ENCODE peak calls at places on chromosomes 12 and 14, in six cellular contexts. One of them, this sample, is unnamed.
A peak's percentile ranks its signal among the peaks of the same experiment; 100 is the strongest.

GRCh38 chr12:92971869-92972524 is 42.9 kb upstream of the EEA1 start:
- DNase-seq in Peyer's patch: no peak
- DNase-seq in thyroid gland: peak; percentile 61
- DNase-seq in heart left ventricle: no peak
- DNase-seq in uterus: no peak
- DNase-seq in lower leg skin: no peak
- DNase-seq in this sample: no peak

GRCh38 chr14:84826349-84826748 is 703.6 kb upstream of the FLRT2 start:
- DNase-seq in Peyer's patch: no peak
- DNase-seq in thyroid gland: no peak
- DNase-seq in heart left ventricle: no peak
- DNase-seq in uterus: no peak
- DNase-seq in lower leg skin: no peak
- DNase-seq in this sample: no peak

GRCh38 chr14:51677276-51677675 is 25.6 kb downstream of the FRMD6 start:
- DNase-seq in Peyer's patch: no peak
- DNase-seq in thyroid gland: no peak
- DNase-seq in heart left ventricle: no peak
- DNase-seq in uterus: no peak
- DNase-seq in lower leg skin: no peak
- DNase-seq in this sample: no peak

GRCh38 chr14:85010186-85010585 is 519.8 kb upstream of the FLRT2 start:
- DNase-seq in Peyer's patch: no peak
- DNase-seq in thyroid gland: no peak
- DNase-seq in heart left ventricle: no peak
- DNase-seq in uterus: no peak
- DNase-seq in lower leg skin: no peak
- DNase-seq in this sample: no peak

GRCh38 chr12:14988035-14988434 is 15.2 kb downstream of the PDE6H start:
- DNase-seq in Peyer's patch: no peak
- DNase-seq in thyroid gland: no peak
- DNase-seq in heart left ventricle: no peak
- DNase-seq in uterus: no peak
- DNase-seq in lower leg skin: no peak
- DNase-seq in this sample: no peak

GRCh38 chr12:12282761-12283160 is 15.9 kb upstream of the LRP6 start:
- DNase-seq in Peyer's patch: no peak
- DNase-seq in thyroid gland: no peak
- DNase-seq in heart left ventricle: no peak
- DNase-seq in uterus: no peak
- DNase-seq in lower leg skin: no peak
- DNase-seq in this sample: no peak

GRCh38 chr14:33103966-33104365 is 165.3 kb downstream of the NPAS3 start:
- DNase-seq in Peyer's patch: no peak
- DNase-seq in thyroid gland: no peak
- DNase-seq in heart left ventricle: no peak
- DNase-seq in uterus: no peak
- DNase-seq in lower leg skin: no peak
- DNase-seq in this sample: no peak

GRCh38 chr14:77458249-77458950 is 507 bp downstream of the AHSA1 start:
- DNase-seq in Peyer's patch: peak; percentile 44
- DNase-seq in thyroid gland: peak; percentile 10
- DNase-seq in heart left ventricle: peak; percentile 53
- DNase-seq in uterus: no peak
- DNase-seq in lower leg skin: no peak
- DNase-seq in this sample: no peak

GRCh38 chr12:26134540-26134939 is 9.7 kb upstream of the BHLHE41 start:
- DNase-seq in Peyer's patch: no peak
- DNase-seq in thyroid gland: no peak
- DNase-seq in heart left ventricle: no peak
- DNase-seq in uterus: no peak
- DNase-seq in lower leg skin: no peak
- DNase-seq in this sample: no peak

GRCh38 chr14:28987516-28987915 is 220.9 kb downstream of the FOXG1 start:
- DNase-seq in Peyer's patch: no peak
- DNase-seq in thyroid gland: no peak
- DNase-seq in heart left ventricle: no peak
- DNase-seq in uterus: no peak
- DNase-seq in lower leg skin: no peak
- DNase-seq in this sample: no peak

GRCh38 chr14:61836184-61836583 is 74.0 kb downstream of the SNAPC1 start:
- DNase-seq in Peyer's patch: no peak
- DNase-seq in thyroid gland: no peak
- DNase-seq in heart left ventricle: no peak
- DNase-seq in uterus: no peak
- DNase-seq in lower leg skin: no peak
- DNase-seq in this sample: no peak

GRCh38 chr14:104973215-104974145 is 4.7 kb downstream of the AHNAK2 start:
- DNase-seq in Peyer's patch: no peak
- DNase-seq in thyroid gland: peak; percentile 86
- DNase-seq in heart left ventricle: peak; percentile 69
- DNase-seq in uterus: peak; percentile 90
- DNase-seq in lower leg skin: peak; percentile 90
- DNase-seq in this sample: peak; percentile 85

GRCh38 chr12:62917939-62918338 is 17.0 kb downstream of the PPM1H start:
- DNase-seq in Peyer's patch: no peak
- DNase-seq in thyroid gland: no peak
- DNase-seq in heart left ventricle: no peak
- DNase-seq in uterus: no peak
- DNase-seq in lower leg skin: no peak
- DNase-seq in this sample: no peak

GRCh38 chr12:64392221-64392620 is 1.7 kb upstream of the C12orf56 start:
- DNase-seq in Peyer's patch: no peak
- DNase-seq in thyroid gland: no peak
- DNase-seq in heart left ventricle: no peak
- DNase-seq in uterus: no peak
- DNase-seq in lower leg skin: no peak
- DNase-seq in this sample: no peak

GRCh38 chr14:46405095-46405494 is 246.5 kb downstream of the RPL10L start:
- DNase-seq in Peyer's patch: no peak
- DNase-seq in thyroid gland: no peak
- DNase-seq in heart left ventricle: no peak
- DNase-seq in uterus: no peak
- DNase-seq in lower leg skin: no peak
- DNase-seq in this sample: no peak

GRCh38 chr14:46885566-46885965 is 234.0 kb upstream of the RPL10L start:
- DNase-seq in Peyer's patch: no peak
- DNase-seq in thyroid gland: no peak
- DNase-seq in heart left ventricle: no peak
- DNase-seq in uterus: no peak
- DNase-seq in lower leg skin: no peak
- DNase-seq in this sample: no peak

GRCh38 chr14:100392266-100392850 is 69.2 kb downstream of the SLC25A47 start:
- DNase-seq in Peyer's patch: no peak
- DNase-seq in thyroid gland: no peak
- DNase-seq in heart left ventricle: no peak
- DNase-seq in uterus: no peak
- DNase-seq in lower leg skin: no peak
- DNase-seq in this sample: no peak

GRCh38 chr12:66297080-66297479 is 5.2 kb upstream of the HELB start:
- DNase-seq in Peyer's patch: no peak
- DNase-seq in thyroid gland: no peak
- DNase-seq in heart left ventricle: no peak
- DNase-seq in uterus: no peak
- DNase-seq in lower leg skin: no peak
- DNase-seq in this sample: no peak

GRCh38 chr12:66297923-66298322 is 4.4 kb upstream of the HELB start:
- DNase-seq in Peyer's patch: no peak
- DNase-seq in thyroid gland: no peak
- DNase-seq in heart left ventricle: no peak
- DNase-seq in uterus: no peak
- DNase-seq in lower leg skin: no peak
- DNase-seq in this sample: no peak

GRCh38 chr12:66302827-66303169 is 505 bp downstream of the HELB start:
- DNase-seq in Peyer's patch: no peak
- DNase-seq in thyroid gland: no peak
- DNase-seq in heart left ventricle: no peak
- DNase-seq in uterus: no peak
- DNase-seq in lower leg skin: no peak
- DNase-seq in this sample: no peak

GRCh38 chr12:66304296-66304915 is 2.1 kb downstream of the HELB start:
- DNase-seq in Peyer's patch: no peak
- DNase-seq in thyroid gland: no peak
- DNase-seq in heart left ventricle: no peak
- DNase-seq in uterus: no peak
- DNase-seq in lower leg skin: no peak
- DNase-seq in this sample: no peak

GRCh38 chr12:66301944-66302826 is at the start of gene HELB:
- DNase-seq in Peyer's patch: peak; percentile 100
- DNase-seq in thyroid gland: peak; percentile 98
- DNase-seq in heart left ventricle: peak; percentile 99
- DNase-seq in uterus: peak; percentile 97
- DNase-seq in lower leg skin: peak; percentile 97
- DNase-seq in this sample: peak; percentile 99
- TF ChIP-seq POLR2A in Peyer's patch: peak; percentile 71
- TF ChIP-seq POLR2A in thyroid gland: no peak
- TF ChIP-seq POLR2A in heart left ventricle: peak; percentile 40
- TF ChIP-seq POLR2A in uterus: peak; percentile 51
- TF ChIP-seq POLR2A in lower leg skin: no peak
- TF ChIP-seq POLR2A in this sample: no peak

DNA sequence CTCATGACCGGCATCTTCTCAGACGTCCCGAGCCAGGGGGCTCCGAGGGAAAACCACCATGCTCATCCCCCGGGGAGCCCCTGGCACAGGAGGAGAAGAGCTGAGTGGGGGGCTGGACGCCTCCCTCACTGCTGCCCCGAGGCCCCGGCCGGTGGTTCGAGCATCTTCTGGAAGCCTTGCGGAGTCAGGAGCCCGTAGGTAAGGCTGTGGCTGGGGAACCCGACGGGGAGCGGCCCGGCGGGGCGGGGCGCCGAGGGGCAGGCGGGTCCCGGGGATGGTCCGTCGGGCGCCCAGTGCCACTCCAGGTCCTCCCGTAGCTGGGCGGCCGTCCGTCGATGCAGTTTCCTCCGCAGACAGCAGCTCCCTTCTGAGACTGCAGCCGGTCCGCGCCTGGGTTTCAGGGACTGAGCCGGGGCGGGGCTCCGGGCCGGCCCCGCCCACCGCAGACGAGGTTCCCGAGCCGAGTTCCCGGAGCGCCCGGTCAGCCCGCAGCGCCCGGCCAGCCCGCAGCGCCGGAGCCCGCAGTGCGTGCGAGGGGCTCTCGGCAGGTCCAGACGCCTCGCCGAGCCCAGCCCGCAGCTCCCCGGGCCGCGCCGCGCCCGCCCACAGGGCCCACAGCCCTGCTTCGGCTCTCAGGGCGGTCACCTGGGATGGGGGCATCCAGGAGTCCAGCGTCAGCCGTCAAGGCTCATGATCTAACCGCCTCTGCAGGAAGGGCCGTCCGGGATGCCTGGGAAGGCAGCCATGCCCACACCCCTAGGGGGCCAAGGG is at the start of gene PGF:
- DNase-seq in Peyer's patch: peak; percentile 53
- DNase-seq in thyroid gland: peak; percentile 85
- DNase-seq in heart left ventricle: peak; percentile 76
- DNase-seq in uterus: peak; percentile 78
- DNase-seq in lower leg skin: no peak
- DNase-seq in this sample: peak; percentile 73
- TF ChIP-seq POLR2A in Peyer's patch: peak; percentile 54
- TF ChIP-seq POLR2A in thyroid gland: peak; percentile 72
- TF ChIP-seq POLR2A in heart left ventricle: peak; percentile 94
- TF ChIP-seq POLR2A in uterus: peak; percentile 68
- TF ChIP-seq POLR2A in lower leg skin: no peak
- TF ChIP-seq POLR2A in this sample: no peak

GRCh38 chr12:6461401-6462233 is 8.9 kb downstream of the VAMP1 start:
- DNase-seq in Peyer's patch: peak; percentile 97
- DNase-seq in thyroid gland: peak; percentile 20
- DNase-seq in heart left ventricle: peak; percentile 68
- DNase-seq in uterus: no peak
- DNase-seq in lower leg skin: peak; percentile 49
- DNase-seq in this sample: no peak
- TF ChIP-seq POLR2A in Peyer's patch: no peak
- TF ChIP-seq POLR2A in thyroid gland: no peak
- TF ChIP-seq POLR2A in heart left ventricle: no peak
- TF ChIP-seq POLR2A in uterus: no peak
- TF ChIP-seq POLR2A in lower leg skin: no peak
- TF ChIP-seq POLR2A in this sample: no peak

GRCh38 chr14:21070083-21070609 is at the start of gene ARHGEF40:
- DNase-seq in Peyer's patch: peak; percentile 34
- DNase-seq in thyroid gland: peak; percentile 71
- DNase-seq in heart left ventricle: peak; percentile 84
- DNase-seq in uterus: peak; percentile 75
- DNase-seq in lower leg skin: no peak
- DNase-seq in this sample: no peak

GRCh38 chr14:21072781-21073339 is 2.8 kb downstream of the ARHGEF40 start:
- DNase-seq in Peyer's patch: no peak
- DNase-seq in thyroid gland: peak; percentile 24
- DNase-seq in heart left ventricle: no peak
- DNase-seq in uterus: no peak
- DNase-seq in lower leg skin: no peak
- DNase-seq in this sample: peak; percentile 31

GRCh38 chr14:21072102-21072501 is 2.0 kb downstream of the ARHGEF40 start:
- DNase-seq in Peyer's patch: no peak
- DNase-seq in thyroid gland: no peak
- DNase-seq in heart left ventricle: no peak
- DNase-seq in uterus: no peak
- DNase-seq in lower leg skin: peak; percentile 54
- DNase-seq in this sample: no peak

GRCh38 chr14:21070610-21071224 is 613 bp downstream of the ARHGEF40 start:
- DNase-seq in Peyer's patch: peak; percentile 39
- DNase-seq in thyroid gland: peak; percentile 57
- DNase-seq in heart left ventricle: peak; percentile 72
- DNase-seq in uterus: peak; percentile 64
- DNase-seq in lower leg skin: no peak
- DNase-seq in this sample: peak; percentile 74

DNA sequence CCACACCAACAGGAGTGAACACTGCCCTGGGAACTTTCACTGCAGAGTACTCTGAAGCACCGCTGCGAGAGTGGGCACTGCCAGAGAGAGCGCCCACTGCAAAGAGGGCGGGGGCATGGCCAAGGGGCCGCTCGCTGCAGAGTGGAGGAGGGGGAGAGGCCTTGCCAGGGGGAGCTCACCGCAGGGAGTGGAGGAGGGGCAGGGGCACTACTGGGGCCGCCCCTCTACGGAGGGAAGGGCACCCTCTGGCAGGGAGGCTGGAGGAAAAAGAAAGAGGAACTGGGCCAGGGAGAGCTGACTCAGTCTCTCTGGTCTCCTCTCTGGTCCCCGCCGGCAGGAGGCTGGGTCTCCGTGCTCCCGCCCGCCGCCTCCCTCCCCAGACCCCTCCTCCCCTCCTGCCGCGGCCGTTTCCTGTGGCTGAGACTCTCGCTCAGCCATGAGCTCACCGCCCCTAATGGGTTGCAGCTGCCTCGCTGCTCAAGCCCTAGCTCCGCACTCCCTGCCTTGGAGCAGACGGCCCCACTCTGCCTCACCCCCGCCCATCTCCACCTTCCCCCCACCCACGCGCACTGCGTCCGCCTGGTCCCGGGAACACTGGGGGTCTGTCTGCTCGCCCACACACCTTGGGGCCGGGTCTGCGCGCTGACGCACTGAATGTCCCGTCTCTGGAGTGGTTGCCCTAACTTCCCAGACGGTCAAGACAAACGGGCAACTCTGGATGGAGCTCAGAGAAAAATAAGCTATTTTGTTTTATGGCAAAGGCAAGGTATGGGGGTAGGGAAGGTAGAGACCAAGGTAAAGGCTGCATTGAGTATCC is 1.3 kb downstream of the ARHGEF40 start:
- DNase-seq in Peyer's patch: peak; percentile 81
- DNase-seq in thyroid gland: peak; percentile 74
- DNase-seq in heart left ventricle: peak; percentile 92
- DNase-seq in uterus: peak; percentile 88
- DNase-seq in lower leg skin: peak; percentile 79
- DNase-seq in this sample: peak; percentile 85
- TF ChIP-seq POLR2A in Peyer's patch: no peak
- TF ChIP-seq POLR2A in thyroid gland: no peak
- TF ChIP-seq POLR2A in heart left ventricle: peak; percentile 39
- TF ChIP-seq POLR2A in uterus: peak; percentile 48
- TF ChIP-seq POLR2A in lower leg skin: no peak
- TF ChIP-seq POLR2A in this sample: no peak

GRCh38 chr12:10098762-10099161 is at the start of gene CLEC1A:
- DNase-seq in Peyer's patch: no peak
- DNase-seq in thyroid gland: peak; percentile 5
- DNase-seq in heart left ventricle: peak; percentile 35
- DNase-seq in uterus: peak; percentile 15
- DNase-seq in lower leg skin: no peak
- DNase-seq in this sample: no peak
- TF ChIP-seq POLR2A in Peyer's patch: no peak
- TF ChIP-seq POLR2A in thyroid gland: no peak
- TF ChIP-seq POLR2A in heart left ventricle: peak; percentile 73
- TF ChIP-seq POLR2A in uterus: peak; percentile 47
- TF ChIP-seq POLR2A in lower leg skin: no peak
- TF ChIP-seq POLR2A in this sample: no peak